ENCODE peak calls at places on chromosomes 5 and 9, in four cellular contexts. N is psoas muscle, S is astrocyte, I is left ventricle myocardium inferior. H is an unnamed sample.

GRCh38 chr5:39074009-39074886 is at the start of gene RICTOR:
- DNase-seq in S (peak; percentile 65), I (peak; percentile 95), N (peak; percentile 93), H (peak; percentile 69)

GRCh38 chr5:132103380-132103951 is 29.9 kb downstream of the CSF2 start:
- DNase-seq in S (peak; percentile 93), I (peak; percentile 76), N (peak; percentile 84), H (peak; percentile 89)

GRCh38 chr9:75063556-75064305 is 24.2 kb downstream of the NMRK1 start:
- DNase-seq in N (no peak), S (peak; percentile 27), I (no peak), H (peak; percentile 68)

GRCh38 chr9:4384750-4385149 is 84.9 kb upstream of the GLIS3 start:
- DNase-seq in N (no peak), S (no peak), I (no peak), H (no peak)

GRCh38 chr9:135223831-135224230 is 136.4 kb downstream of the OLFM1 start:
- DNase-seq in S (no peak), I (no peak), N (no peak), H (no peak)

GRCh38 chr5:95426227-95426626 is 35.1 kb downstream of the FAM81B start:
- DNase-seq in S (no peak), I (no peak), N (no peak), H (no peak)

GRCh38 chr5:147391781-147392180 is 118.1 kb downstream of the DPYSL3 start:
- DNase-seq in S (peak; percentile 86), N (peak; percentile 71), I (no peak), H (peak; percentile 86)

GRCh38 chr9:136258786-136259516 is 13.3 kb upstream of the QSOX2 start:
- DNase-seq in N (no peak), I (no peak), S (no peak), H (no peak)

GRCh38 chr5:133229931-133230664 is 178.3 kb downstream of the HSPA4 start:
- DNase-seq in S (peak; percentile 56), N (no peak), I (no peak), H (peak; percentile 98)

GRCh38 chr5:121963409-121963808 is 1.6 kb downstream of the SRFBP1 start:
- DNase-seq in S (no peak), I (no peak), N (no peak), H (peak; percentile 20)

GRCh38 chr5:66747602-66748001 is 151.4 kb downstream of the MAST4 start:
- DNase-seq in S (no peak), N (no peak), I (no peak), H (no peak)

DNA sequence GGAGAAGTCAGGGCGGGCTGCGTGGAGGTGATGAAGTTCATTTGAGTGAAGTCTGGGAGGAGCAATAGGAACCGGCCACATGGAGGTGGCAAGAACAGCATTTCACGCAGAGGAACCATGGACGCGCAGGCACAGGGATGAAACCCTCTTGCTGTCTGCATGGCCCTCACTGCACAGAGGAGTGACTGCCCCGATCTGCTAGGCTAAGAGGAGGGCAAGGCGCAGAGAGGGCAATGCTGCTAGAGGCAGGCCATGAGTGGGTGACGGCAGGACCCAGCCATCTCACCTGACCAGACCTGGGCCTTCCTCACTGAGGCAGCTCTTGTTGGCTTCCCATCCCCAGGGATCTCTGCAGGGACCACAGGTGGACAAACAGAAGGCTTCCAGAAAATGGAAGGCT is 90.3 kb downstream of the BARX1 start:
- DNase-seq in N (no peak), S (no peak), I (no peak), H (no peak)
- H3K4me3 ChIP-seq in N (no peak overlapping the region), S (no peak overlapping the region), I (no peak overlapping the region), H (no peak overlapping the region)

DNA sequence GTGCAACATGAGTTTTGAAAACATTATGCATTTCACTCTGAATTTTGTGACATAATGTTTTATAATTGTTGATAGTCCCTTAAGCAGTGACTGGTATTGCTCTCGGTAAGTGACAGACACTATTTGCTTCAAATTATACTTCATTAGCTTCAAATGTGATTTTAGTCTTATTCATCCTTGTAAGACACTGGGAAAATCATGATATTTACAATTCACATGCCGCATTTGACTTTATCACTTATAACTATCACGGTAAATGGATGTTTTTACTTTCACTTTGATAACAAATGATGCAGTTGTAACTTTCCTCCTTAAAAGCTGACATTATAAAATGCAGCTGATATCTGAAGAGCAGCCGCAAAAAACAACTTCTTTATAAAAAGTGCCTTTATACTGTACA is 44.1 kb upstream of the ITGA2 start:
- DNase-seq in I (no peak), N (no peak), S (no peak), H (no peak)
- H3K4me3 ChIP-seq in I (peak overlapping the region; percentile 54), N (peak overlapping the region; percentile 30), S (peak overlapping the region; percentile 31), H (peak overlapping the region; percentile 9)

DNA sequence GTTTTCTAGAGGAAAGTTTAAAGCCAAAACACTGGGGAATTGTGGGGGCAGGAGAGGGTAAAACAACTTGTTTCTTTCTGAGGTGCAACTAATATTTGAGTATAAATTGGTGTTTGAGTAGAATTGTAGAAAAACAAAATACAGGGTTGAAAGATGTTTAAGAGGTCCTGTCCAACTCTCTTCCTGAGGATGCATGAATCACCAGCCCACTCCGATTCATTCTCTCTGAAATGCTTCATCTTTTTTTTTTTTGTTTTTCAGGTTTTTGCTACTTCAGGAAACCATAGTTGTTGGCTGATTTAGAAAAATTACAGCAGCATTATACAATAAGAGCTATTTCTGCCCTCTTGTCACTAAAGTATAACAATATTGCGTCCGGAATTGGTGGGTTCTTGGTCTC is 42.4 kb upstream of the TMC1 start:
- DNase-seq in N (no peak), S (peak; percentile 57), I (no peak), H (peak; percentile 39)
- H3K4me3 ChIP-seq in N (no peak overlapping the region), S (no peak overlapping the region), I (peak overlapping the region; percentile 36), H (no peak overlapping the region)

GRCh38 chr5:138315751-138316278 is 15.8 kb downstream of the CDC25C start:
- DNase-seq in S (no peak), I (no peak), N (no peak), H (no peak)
- H3K4me3 ChIP-seq in S (no peak overlapping the region), I (no peak overlapping the region), N (no peak overlapping the region), H (no peak overlapping the region)